ENCODE peak calls at places on chromosomes 13 and 19, in four cellular contexts. One of them, this sample, is unnamed.

GRCh38 chr19:13839938-13840750 is 36.8 kb upstream of the NANOS3 start:
- DNase-seq in AG10803: peak
- DNase-seq in fibroblast of pulmonary artery: no peak
- DNase-seq in astrocyte: no peak
- DNase-seq in this sample: no peak

GRCh38 chr19:55626350-55626749 is 2.0 kb upstream of the ZNF784 start:
- DNase-seq in fibroblast of pulmonary artery: no peak
- DNase-seq in astrocyte: no peak
- DNase-seq in AG10803: no peak
- DNase-seq in this sample: no peak

GRCh38 chr19:51098366-51099069 is 9.7 kb downstream of the CTU1 start:
- DNase-seq in fibroblast of pulmonary artery: no peak
- DNase-seq in astrocyte: no peak
- DNase-seq in AG10803: no peak
- DNase-seq in this sample: peak

GRCh38 chr13:91359566-91359965 is 12.1 kb downstream of the MIR17HG start:
- DNase-seq in fibroblast of pulmonary artery: no peak
- DNase-seq in astrocyte: no peak
- DNase-seq in AG10803: no peak
- DNase-seq in this sample: no peak

GRCh38 chr19:49997709-49998108 is 27.5 kb downstream of the VRK3 start:
- DNase-seq in AG10803: peak
- DNase-seq in astrocyte: no peak
- DNase-seq in fibroblast of pulmonary artery: peak
- DNase-seq in this sample: peak

GRCh38 chr13:112341976-112342735 is 34.0 kb upstream of the SPACA7 start:
- DNase-seq in fibroblast of pulmonary artery: no peak
- DNase-seq in astrocyte: no peak
- DNase-seq in AG10803: no peak
- DNase-seq in this sample: no peak

GRCh38 chr13:107669356-107669755 is 546.0 kb downstream of the LIG4 start:
- DNase-seq in fibroblast of pulmonary artery: no peak
- DNase-seq in AG10803: peak
- DNase-seq in astrocyte: peak
- DNase-seq in this sample: peak

GRCh38 chr13:91647361-91647970 is 249.0 kb downstream of the GPC5 start:
- DNase-seq in astrocyte: peak
- DNase-seq in fibroblast of pulmonary artery: peak
- DNase-seq in AG10803: no peak
- DNase-seq in this sample: no peak

GRCh38 chr13:65926750-65927171 is 1303.4 kb downstream of the PCDH9 start:
- DNase-seq in astrocyte: no peak
- DNase-seq in AG10803: no peak
- DNase-seq in fibroblast of pulmonary artery: no peak
- DNase-seq in this sample: no peak

GRCh38 chr19:8518536-8518935 is 4.6 kb upstream of the ZNF414 start:
- DNase-seq in astrocyte: no peak
- DNase-seq in fibroblast of pulmonary artery: no peak
- DNase-seq in AG10803: no peak
- DNase-seq in this sample: no peak

GRCh38 chr19:11137542-11138384 is 17.8 kb downstream of the SPC24 start:
- DNase-seq in astrocyte: peak
- DNase-seq in fibroblast of pulmonary artery: peak
- DNase-seq in AG10803: peak
- DNase-seq in this sample: peak

GRCh38 chr13:63696055-63696454 is 2280.4 kb upstream of the PCDH20 start:
- DNase-seq in astrocyte: peak
- DNase-seq in fibroblast of pulmonary artery: peak
- DNase-seq in AG10803: no peak
- DNase-seq in this sample: peak

DNA sequence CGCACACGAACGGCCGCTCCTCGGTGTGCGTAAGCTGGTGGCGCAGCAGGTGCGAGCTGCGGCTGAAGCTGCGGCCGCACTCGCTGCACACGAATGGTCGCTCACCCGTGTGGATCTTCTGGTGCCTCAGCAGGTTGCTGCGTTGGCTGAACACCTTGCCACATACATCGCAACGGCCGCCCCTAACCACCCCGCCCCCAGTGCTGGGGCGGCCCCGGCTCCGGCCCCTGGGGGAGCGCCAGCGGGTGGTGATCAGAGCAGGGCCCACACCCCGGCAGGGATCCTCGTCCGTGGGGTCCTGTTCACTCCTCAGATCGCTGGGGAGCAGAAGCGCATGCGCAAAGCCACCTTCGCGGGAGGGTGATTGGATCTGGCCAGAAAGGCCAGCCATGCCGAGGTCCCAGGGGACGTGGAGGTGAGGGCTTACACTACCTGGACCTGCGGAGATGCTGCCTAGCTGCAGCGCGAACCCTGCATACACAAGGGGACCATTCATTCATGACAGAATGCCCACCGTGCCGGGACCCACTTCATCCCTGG is 4.7 kb upstream of the UBE2M start:
- DNase-seq in astrocyte: no peak
- DNase-seq in fibroblast of pulmonary artery: peak
- DNase-seq in AG10803: no peak
- DNase-seq in this sample: no peak
- H3K4me3 ChIP-seq in astrocyte: peak
- H3K4me3 ChIP-seq in fibroblast of pulmonary artery: peak
- H3K4me3 ChIP-seq in AG10803: peak
- H3K4me3 ChIP-seq in this sample: peak

GRCh38 chr19:18194554-18195238 is 1.7 kb downstream of the MPV17L2 start:
- DNase-seq in fibroblast of pulmonary artery: peak
- DNase-seq in AG10803: no peak
- DNase-seq in astrocyte: peak
- DNase-seq in this sample: peak

GRCh38 chr19:18194208-18194530 is 1.2 kb downstream of the MPV17L2 start:
- DNase-seq in fibroblast of pulmonary artery: no peak
- DNase-seq in AG10803: no peak
- DNase-seq in astrocyte: no peak
- DNase-seq in this sample: no peak

GRCh38 chr19:18191640-18192062 is 1.4 kb upstream of the MPV17L2 start:
- DNase-seq in astrocyte: no peak
- DNase-seq in fibroblast of pulmonary artery: no peak
- DNase-seq in AG10803: no peak
- DNase-seq in this sample: no peak

GRCh38 chr19:18192673-18193387 is at the start of gene MPV17L2:
- DNase-seq in astrocyte: peak
- DNase-seq in AG10803: peak
- DNase-seq in fibroblast of pulmonary artery: peak
- DNase-seq in this sample: peak

DNA sequence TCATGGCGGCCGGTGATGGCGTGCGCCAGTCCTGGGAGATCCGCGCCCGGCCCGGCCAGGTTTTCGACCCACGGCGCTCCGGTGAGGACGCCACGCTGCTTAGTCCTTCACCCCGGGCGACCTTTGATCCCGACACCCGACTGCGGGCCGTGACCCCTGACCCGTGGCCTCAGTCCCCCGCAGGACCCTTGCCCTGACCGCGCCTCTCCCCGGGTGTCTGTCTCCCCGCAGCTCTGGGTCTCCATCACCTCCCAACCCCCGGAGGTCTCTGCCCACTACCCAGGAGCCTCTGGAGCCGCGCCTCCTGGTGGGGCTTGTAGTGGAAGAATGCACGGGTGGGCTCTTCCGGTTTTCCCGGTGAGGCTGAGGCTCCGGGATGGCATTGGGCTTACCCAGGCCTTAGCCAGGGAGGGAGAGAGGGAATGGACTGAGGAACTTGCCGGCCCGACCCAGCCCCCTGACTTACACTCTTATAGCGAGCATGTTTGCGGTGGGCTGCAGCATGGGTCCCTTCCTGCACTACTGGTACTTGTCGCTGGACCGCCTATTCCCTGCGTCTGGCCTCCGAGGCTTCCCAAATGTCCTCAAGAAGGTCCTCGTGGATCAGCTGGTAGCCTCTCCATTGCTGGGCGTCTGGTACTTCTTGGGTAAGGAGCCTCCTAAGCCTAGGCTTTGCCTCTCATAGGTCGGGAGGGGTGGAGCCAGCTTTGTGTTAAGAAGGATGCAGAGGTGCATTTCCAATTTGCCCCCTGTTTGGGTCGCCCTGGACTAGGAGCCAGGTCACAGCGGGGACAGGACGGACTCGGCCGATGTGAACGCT is 580 bp downstream of the MPV17L2 start:
- DNase-seq in astrocyte: no peak
- DNase-seq in AG10803: no peak
- DNase-seq in fibroblast of pulmonary artery: no peak
- DNase-seq in this sample: no peak
- TF ChIP-seq CTCF in astrocyte: no peak
- TF ChIP-seq CTCF in AG10803: no peak
- TF ChIP-seq CTCF in fibroblast of pulmonary artery: no peak
- TF ChIP-seq CTCF in this sample: no peak

GRCh38 chr19:19500975-19501644 is 14.2 kb downstream of the TSSK6 start:
- DNase-seq in fibroblast of pulmonary artery: no peak
- DNase-seq in AG10803: no peak
- DNase-seq in astrocyte: no peak
- DNase-seq in this sample: no peak
- H3K4me3 ChIP-seq in fibroblast of pulmonary artery: no peak
- H3K4me3 ChIP-seq in AG10803: no peak
- H3K4me3 ChIP-seq in astrocyte: no peak
- H3K4me3 ChIP-seq in this sample: no peak

GRCh38 chr19:39263912-39264305 is 4.3 kb upstream of the IFNL2 start:
- DNase-seq in astrocyte: no peak
- DNase-seq in fibroblast of pulmonary artery: no peak
- DNase-seq in AG10803: no peak
- DNase-seq in this sample: no peak
- TF ChIP-seq CTCF in astrocyte: no peak
- TF ChIP-seq CTCF in fibroblast of pulmonary artery: no peak
- TF ChIP-seq CTCF in AG10803: no peak
- TF ChIP-seq CTCF in this sample: no peak

DNA sequence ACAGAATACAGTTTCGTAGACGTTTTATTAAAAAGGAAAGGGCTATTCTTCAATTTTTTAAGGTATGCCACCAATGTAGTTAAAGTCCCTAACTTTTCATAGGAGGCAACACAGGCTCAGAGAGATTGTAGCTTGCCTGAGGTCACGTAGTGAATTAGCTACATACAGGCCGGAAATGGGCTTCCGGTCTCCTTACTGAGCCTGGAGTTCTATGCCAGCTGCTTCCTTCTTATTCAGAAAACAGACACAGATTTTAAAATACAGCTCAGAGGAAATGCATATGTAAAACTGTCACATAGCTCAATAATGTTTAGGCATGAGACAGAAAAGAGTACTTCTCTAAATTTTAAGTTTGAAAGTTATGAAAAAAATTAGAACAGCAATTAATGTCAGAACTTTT is 85.4 kb upstream of the TUBA3C start:
- DNase-seq in AG10803: no peak
- DNase-seq in astrocyte: no peak
- DNase-seq in fibroblast of pulmonary artery: no peak
- DNase-seq in this sample: no peak
- H3K4me3 ChIP-seq in AG10803: no peak
- H3K4me3 ChIP-seq in astrocyte: no peak
- H3K4me3 ChIP-seq in fibroblast of pulmonary artery: no peak
- H3K4me3 ChIP-seq in this sample: no peak

GRCh38 chr13:99589575-99589974 is 88.3 kb downstream of the TM9SF2 start:
- DNase-seq in AG10803: no peak
- DNase-seq in astrocyte: no peak
- DNase-seq in fibroblast of pulmonary artery: no peak
- DNase-seq in this sample: no peak
- TF ChIP-seq CTCF in AG10803: no peak
- TF ChIP-seq CTCF in astrocyte: no peak
- TF ChIP-seq CTCF in fibroblast of pulmonary artery: no peak
- TF ChIP-seq CTCF in this sample: no peak

GRCh38 chr13:68056816-68057710 is 826.9 kb upstream of the PCDH9 start:
- DNase-seq in fibroblast of pulmonary artery: peak
- DNase-seq in AG10803: no peak
- DNase-seq in astrocyte: peak
- DNase-seq in this sample: peak
- H3K4me3 ChIP-seq in fibroblast of pulmonary artery: no peak
- H3K4me3 ChIP-seq in AG10803: no peak
- H3K4me3 ChIP-seq in astrocyte: no peak
- H3K4me3 ChIP-seq in this sample: no peak

GRCh38 chr19:1353144-1353543 is 30.6 kb upstream of the NDUFS7 start:
- DNase-seq in fibroblast of pulmonary artery: no peak
- DNase-seq in AG10803: no peak
- DNase-seq in astrocyte: no peak
- DNase-seq in this sample: no peak
- TF ChIP-seq CTCF in fibroblast of pulmonary artery: no peak
- TF ChIP-seq CTCF in AG10803: no peak
- TF ChIP-seq CTCF in astrocyte: no peak
- TF ChIP-seq CTCF in this sample: no peak

DNA sequence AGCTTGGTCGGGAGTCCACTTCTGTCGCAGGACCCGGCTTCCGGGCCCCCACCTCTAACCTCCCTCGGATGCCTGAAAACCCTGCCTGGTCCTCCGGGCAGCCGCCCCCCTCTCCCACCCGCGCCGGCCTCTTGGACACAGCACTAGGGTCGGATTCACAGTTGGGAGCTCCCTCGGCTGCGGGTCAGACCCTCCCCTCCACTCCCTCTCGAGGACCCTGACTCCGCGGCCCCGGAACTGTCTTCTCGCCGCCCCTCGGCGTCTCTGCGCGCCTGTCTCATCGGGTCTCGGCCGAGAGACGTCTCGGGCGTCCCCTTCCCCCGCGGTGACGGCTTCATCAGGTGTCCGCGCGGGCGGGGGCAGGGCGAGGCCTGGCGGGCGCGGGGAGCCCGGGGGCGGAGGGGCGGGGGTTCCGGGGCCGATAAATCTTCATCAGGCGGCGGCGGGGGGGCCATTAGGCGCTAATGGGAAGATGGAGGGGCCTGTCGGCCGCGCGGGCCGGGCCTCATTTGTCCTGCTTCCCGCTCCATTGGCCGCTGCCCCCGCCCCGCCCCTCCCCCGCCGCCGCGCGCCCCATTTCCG is 11.7 kb upstream of the ERFL start:
- DNase-seq in fibroblast of pulmonary artery: no peak
- DNase-seq in AG10803: no peak
- DNase-seq in astrocyte: no peak
- DNase-seq in this sample: no peak
- H3K4me3 ChIP-seq in fibroblast of pulmonary artery: peak
- H3K4me3 ChIP-seq in AG10803: peak
- H3K4me3 ChIP-seq in astrocyte: peak
- H3K4me3 ChIP-seq in this sample: peak